ENCODE peak calls at places on chromosomes 3 and 15, in five cellular contexts. I is foreskin fibroblast, Y is GM04504, U is mucosa of gallbladder, L is AG08395. C is an unnamed sample.

GRCh38 chr15:60643490-60644040 is 164.6 kb upstream of the ICE2 start:
- DNase-seq in I (no peak), Y (no peak), U (no peak), L (no peak), C (no peak)

GRCh38 chr3:136932978-136933812 is 24.6 kb upstream of the IL20RB start:
- DNase-seq in I (no peak), Y (no peak), U (no peak), L (no peak), C (no peak)

GRCh38 chr3:3110749-3111361 is 681 bp upstream of the IL5RA start:
- DNase-seq in I (no peak), Y (no peak), U (no peak), L (no peak), C (no peak)

GRCh38 chr15:73990250-73991005 is 1.7 kb downstream of the STOML1 start:
- DNase-seq in I (no peak), Y (no peak), U (no peak), L (no peak), C (no peak)

GRCh38 chr3:46812237-46812791 is 50.9 kb downstream of the MYL3 start:
- DNase-seq in I (peak), Y (peak), U (peak), L (peak), C (peak)

GRCh38 chr3:38000242-38000916 is 9.8 kb downstream of the VILL start:
- DNase-seq in I (no peak), Y (no peak), U (no peak), L (no peak), C (no peak)

GRCh38 chr3:13479582-13480339 is at the start of gene HDAC11:
- DNase-seq in I (peak), Y (peak), U (peak), L (peak), C (peak)

GRCh38 chr15:62920569-62921502 is 121.7 kb upstream of the TPM1 start:
- DNase-seq in I (peak), Y (peak), U (no peak), L (peak), C (no peak)

GRCh38 chr3:145357453-145357852 is 803.5 kb downstream of the PLOD2 start:
- DNase-seq in I (no peak), Y (no peak), U (no peak), L (no peak), C (no peak)

GRCh38 chr3:38122712-38123290 is 14.1 kb downstream of the ACAA1 start:
- DNase-seq in I (no peak), Y (no peak), U (no peak), L (no peak), C (no peak)

GRCh38 chr3:132660745-132661067 is 577 bp downstream of the UBA5 start:
- DNase-seq in I (peak), Y (no peak), U (no peak), L (peak), C (no peak)

GRCh38 chr15:73865904-73866303 is 7.5 kb upstream of the TBC1D21 start:
- DNase-seq in I (no peak), Y (no peak), U (peak), L (no peak), C (no peak)

GRCh38 chr15:76565366-76565765 is 228.8 kb downstream of the ISL2 start:
- DNase-seq in I (no peak), Y (no peak), U (no peak), L (no peak), C (no peak)

GRCh38 chr15:69213786-69214185 is 53.4 kb downstream of the GLCE start:
- DNase-seq in I (no peak), Y (no peak), U (no peak), L (no peak), C (no peak)

GRCh38 chr15:71447328-71448250 is 332.3 kb downstream of the THSD4 start:
- DNase-seq in I (no peak), Y (no peak), U (peak), L (no peak), C (no peak)

GRCh38 chr3:195040094-195040493 is 230.9 kb downstream of the XXYLT1 start:
- DNase-seq in I (no peak), Y (no peak), U (no peak), L (no peak), C (no peak)

GRCh38 chr15:89367485-89368451 is 33.1 kb upstream of the POLG start:
- DNase-seq in I (no peak), Y (no peak), U (no peak), L (peak), C (no peak)

GRCh38 chr3:40120816-40121215 is 188.7 kb upstream of the EIF1B start:
- DNase-seq in I (peak), Y (peak), U (no peak), L (peak), C (no peak)